ENCODE peak calls at places on chromosomes 16 and 17, in seven cellular contexts. N is Calu3, B is WTC11, K is HFFc6, V is GM12865, P is pancreas, D is brain microvascular endothelial cell. F is an unnamed sample.

GRCh38 chr16:2009302-2009711 is 314 bp downstream of the ZNF598 start:
- DNase-seq in N (peak; percentile 37), B (no peak), K (no peak), V (no peak), P (peak; percentile 71), D (no peak), F (no peak)

GRCh38 chr17:71084219-71084618 is 914.9 kb downstream of the KCNJ2 start:
- DNase-seq in N (peak; percentile 67), B (peak; percentile 72), K (peak; percentile 17), V (peak; percentile 26), P (no peak), D (peak; percentile 16), F (peak; percentile 66)

GRCh38 chr17:8939496-8940334 is 25.8 kb downstream of the PIK3R5 start:
- DNase-seq in N (no peak), B (no peak), K (no peak), V (peak; percentile 92), P (no peak), D (no peak), F (no peak)

GRCh38 chr16:55471448-55472097 is 7.4 kb upstream of the MMP2 start:
- DNase-seq in N (no peak), B (no peak), K (peak; percentile 91), V (peak; percentile 52), P (no peak), D (peak; percentile 85), F (no peak)

GRCh38 chr17:22272363-22273146 is 580.2 kb downstream of the KCNJ18 start:
- DNase-seq in N (no peak), B (no peak), K (no peak), V (no peak), P (no peak), D (no peak), F (no peak)

GRCh38 chr16:66352304-66352703 is 14.2 kb upstream of the CDH5 start:
- DNase-seq in N (no peak), B (no peak), K (no peak), V (no peak), P (no peak), D (no peak), F (no peak)

GRCh38 chr16:5761592-5761991 is 664.0 kb upstream of the EEF2KMT start:
- DNase-seq in N (no peak), B (no peak), K (no peak), V (no peak), P (no peak), D (no peak), F (no peak)

GRCh38 chr17:58283674-58284612 is 3.2 kb upstream of the MPO start:
- DNase-seq in N (no peak), B (no peak), K (no peak), V (no peak), P (no peak), D (no peak), F (no peak)

GRCh38 chr17:74241847-74242246 is 28.5 kb downstream of the TTYH2 start:
- DNase-seq in N (no peak), B (no peak), K (no peak), V (no peak), P (no peak), D (no peak), F (no peak)

GRCh38 chr17:42414782-42415409 is 8.2 kb downstream of the CAVIN1 start:
- DNase-seq in N (no peak), B (no peak), K (no peak), V (peak; percentile 49), P (no peak), D (no peak), F (no peak)

GRCh38 chr16:87731607-87732006 is 34.2 kb downstream of the KLHDC4 start:
- DNase-seq in N (no peak), B (no peak), K (no peak), V (no peak), P (no peak), D (no peak), F (no peak)

GRCh38 chr17:73625006-73625405 is 19.2 kb downstream of the SDK2 start:
- DNase-seq in N (no peak), B (no peak), K (no peak), V (no peak), P (no peak), D (no peak), F (no peak)

GRCh38 chr17:17425591-17425990 is 51.2 kb upstream of the MED9 start:
- DNase-seq in N (no peak), B (no peak), K (no peak), V (no peak), P (no peak), D (no peak), F (no peak)

GRCh38 chr17:19470529-19471261 is 59.7 kb downstream of the RNF112 start:
- DNase-seq in N (no peak), B (peak; percentile 40), K (peak; percentile 12), V (no peak), P (no peak), D (no peak), F (no peak)

GRCh38 chr17:70767102-70767701 is 597.9 kb downstream of the KCNJ2 start:
- DNase-seq in N (peak; percentile 28), B (no peak), K (peak; percentile 30), V (peak; percentile 32), P (no peak), D (peak; percentile 9), F (no peak)

DNA sequence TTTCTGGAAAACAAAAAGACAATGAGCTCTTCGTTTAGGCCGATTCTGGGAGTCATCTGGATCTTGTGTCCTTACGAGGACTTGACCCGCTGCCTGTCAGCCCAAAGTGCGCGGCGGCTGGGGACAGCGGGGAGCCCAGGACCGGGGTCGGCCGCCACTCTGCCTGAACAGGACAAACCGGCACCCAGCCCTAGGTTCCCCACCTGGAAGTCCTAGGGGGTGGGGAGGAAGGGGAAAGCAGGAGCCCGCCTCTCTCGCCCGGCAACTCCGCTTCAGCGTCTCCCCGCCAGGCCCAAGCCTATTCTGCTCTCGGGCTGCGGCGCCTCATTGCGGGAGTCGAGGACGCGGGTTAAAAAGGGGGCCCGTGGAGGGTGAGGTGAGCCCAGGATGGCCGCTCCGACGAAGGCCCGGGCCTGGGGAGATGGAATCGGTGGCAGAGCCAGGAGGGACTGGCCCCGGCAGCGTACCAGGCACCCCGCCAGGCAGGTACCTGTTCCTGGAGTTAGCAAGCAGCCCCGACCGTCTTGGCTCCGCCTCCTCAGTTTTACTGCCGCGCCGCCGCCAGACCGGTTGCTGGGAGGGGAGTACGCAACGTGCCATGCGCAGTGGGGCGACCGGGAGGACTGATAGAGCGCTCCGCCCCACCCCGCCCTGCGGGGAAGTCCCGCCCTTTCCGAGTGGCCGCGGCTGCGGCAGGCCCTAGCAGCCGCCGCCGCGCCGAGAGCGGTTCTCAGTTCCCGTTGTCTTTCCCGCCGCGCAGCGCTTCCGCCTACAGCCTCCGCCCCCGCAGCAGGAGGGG is at the start of gene STRADA:
- DNase-seq in N (peak; percentile 97), B (peak; percentile 99), K (peak; percentile 94), V (peak; percentile 99), P (peak; percentile 100), D (peak; percentile 93), F (peak; percentile 99)
- TF ChIP-seq CTCF in N (no peak), B (no peak), K (no peak), V (no peak), P (no peak), D (no peak), F (no peak)

GRCh38 chr17:49495842-49496182 is 719 bp downstream of the NGFR start:
- DNase-seq in N (no peak), B (peak; percentile 52), K (no peak), V (no peak), P (no peak), D (no peak), F (peak; percentile 54)

GRCh38 chr17:49496183-49496865 is 1.2 kb downstream of the NGFR start:
- DNase-seq in N (peak; percentile 88), B (peak; percentile 90), K (no peak), V (peak; percentile 75), P (peak; percentile 80), D (no peak), F (peak; percentile 96)

GRCh38 chr17:49494399-49494798 is 694 bp upstream of the NGFR start:
- DNase-seq in N (no peak), B (no peak), K (no peak), V (no peak), P (no peak), D (no peak), F (no peak)

GRCh38 chr17:49496866-49497146 is 1.7 kb downstream of the NGFR start:
- DNase-seq in N (no peak), B (no peak), K (no peak), V (no peak), P (no peak), D (no peak), F (no peak)

GRCh38 chr17:49494937-49495841 is at the start of gene NGFR:
- DNase-seq in N (peak; percentile 60), B (peak; percentile 67), K (no peak), V (peak; percentile 58), P (no peak), D (no peak), F (peak; percentile 71)
- TF ChIP-seq CTCF in N (no peak), B (no peak), K (peak; percentile 19), V (peak; percentile 15), P (no peak), D (no peak), F (no peak)

GRCh38 chr16:88923926-88924833 is 52.8 kb downstream of the CBFA2T3 start:
- DNase-seq in N (no peak), B (no peak), K (no peak), V (no peak), P (peak; percentile 93), D (no peak), F (peak; percentile 45)

GRCh38 chr16:88925540-88925887 is 51.5 kb downstream of the CBFA2T3 start:
- DNase-seq in N (no peak), B (no peak), K (no peak), V (no peak), P (no peak), D (no peak), F (no peak)

GRCh38 chr16:88923450-88923849 is 53.6 kb downstream of the CBFA2T3 start:
- DNase-seq in N (no peak), B (no peak), K (no peak), V (no peak), P (no peak), D (no peak), F (peak; percentile 66)

GRCh38 chr16:88926374-88926990 is 50.5 kb downstream of the CBFA2T3 start:
- DNase-seq in N (peak; percentile 54), B (no peak), K (no peak), V (no peak), P (peak; percentile 42), D (peak; percentile 40), F (no peak)

DNA sequence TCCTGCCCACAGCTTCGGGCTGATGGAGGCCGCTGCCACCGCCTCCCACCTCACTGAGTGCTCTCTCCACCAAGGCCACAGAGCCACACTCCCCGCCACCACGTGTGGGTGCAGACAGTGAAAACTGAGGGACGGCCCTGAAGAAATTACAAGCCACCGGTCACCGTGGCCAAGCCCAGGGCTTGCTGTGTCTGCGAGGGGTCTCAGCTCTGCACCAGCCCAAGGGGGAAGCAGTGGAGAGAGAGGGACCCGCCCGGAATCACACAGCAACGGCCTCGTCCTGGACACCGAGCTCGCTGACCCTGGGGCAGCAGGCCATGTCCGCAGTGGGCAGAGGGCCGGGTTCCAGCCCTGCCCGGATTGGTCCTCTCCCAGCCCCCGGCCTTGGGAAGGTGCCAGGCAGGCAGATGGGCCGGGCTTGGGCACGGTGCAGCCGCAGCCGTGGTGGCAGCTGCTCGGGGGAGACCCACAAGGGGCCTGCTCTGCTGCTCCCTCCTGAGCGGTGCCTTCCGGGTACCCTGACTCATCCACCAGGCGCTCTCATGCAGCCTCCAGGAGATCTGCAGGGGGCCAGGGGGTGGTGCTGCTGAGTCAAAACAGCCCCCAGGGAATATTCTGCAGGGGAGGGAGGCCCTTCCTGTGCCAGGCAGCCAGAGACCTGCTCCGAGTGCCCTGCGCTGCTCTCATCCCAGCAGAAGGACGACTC is 52.0 kb downstream of the CBFA2T3 start:
- DNase-seq in N (peak; percentile 88), B (peak; percentile 58), K (peak; percentile 52), V (peak; percentile 59), P (peak; percentile 89), D (peak; percentile 81), F (peak; percentile 61)
- TF ChIP-seq CTCF in N (peak; percentile 57), B (no peak), K (peak; percentile 50), V (peak; percentile 43), P (no peak), D (peak; percentile 76), F (no peak)

GRCh38 chr17:63445571-63446217 is 412 bp downstream of the CYB561 start:
- DNase-seq in N (no peak), B (peak; percentile 76), K (no peak), V (peak; percentile 65), P (peak; percentile 73), D (no peak), F (peak; percentile 80)
- TF ChIP-seq CTCF in N (peak; percentile 17), B (peak; percentile 62), K (peak; percentile 77), V (peak; percentile 55), P (peak; percentile 51), D (peak; percentile 39), F (peak; percentile 81)

F was measured in glutamatergic neuron.